ENCODE peak calls at places on chromosome 7, in ten cellular contexts. H is fibroblast of lung, X is H1, C is ovary, N is endodermal cell, O is heart right ventricle, P is aorta, F is PC-9, J is sigmoid colon, G is tibial artery. E is an unnamed sample.

GRCh38 chr7:30780909-30781308 is 9.7 kb downstream of the MINDY4 start:
- DNase-seq in H (no peak), X (no peak), C (no peak), N (peak; percentile 14), O (peak; percentile 55), P (no peak), F (no peak), J (no peak), G (no peak), E (no peak)

GRCh38 chr7:123689250-123689649 is 33.6 kb downstream of the LMOD2 start:
- DNase-seq in H (no peak), X (no peak), C (no peak), N (no peak), O (no peak), P (no peak), F (no peak), J (no peak), G (no peak), E (no peak)

GRCh38 chr7:157360483-157361025 is 23.8 kb downstream of the DNAJB6 start:
- DNase-seq in H (no peak), X (no peak), C (no peak), N (no peak), O (no peak), P (no peak), F (no peak), J (no peak), G (no peak), E (no peak)

GRCh38 chr7:82234457-82235049 is 209.0 kb downstream of the CACNA2D1 start:
- DNase-seq in H (peak; percentile 72), X (no peak), C (no peak), N (no peak), O (no peak), P (no peak), F (no peak), J (no peak), G (no peak), E (no peak)

GRCh38 chr7:47418910-47419309 is 163.0 kb downstream of the TNS3 start:
- DNase-seq in H (peak; percentile 70), X (no peak), C (no peak), N (no peak), O (no peak), P (no peak), F (no peak), J (peak; percentile 49), G (peak; percentile 42), E (peak; percentile 51)

GRCh38 chr7:58087536-58088190 is 637.7 kb downstream of the ZNF716 start:
- DNase-seq in H (no peak), X (no peak), C (peak; percentile 8), N (no peak), O (no peak), P (peak; percentile 30), F (no peak), J (peak; percentile 46), G (no peak), E (no peak)

GRCh38 chr7:1810521-1810920 is 140.4 kb downstream of the ELFN1 start:
- DNase-seq in H (no peak), X (no peak), C (no peak), N (no peak), O (no peak), P (peak; percentile 32), F (peak; percentile 5), J (peak; percentile 46), G (peak; percentile 25), E (no peak)

GRCh38 chr7:124497209-124497608 is 268.4 kb downstream of the GPR37 start:
- DNase-seq in H (no peak), X (no peak), C (no peak), N (no peak), O (no peak), P (no peak), F (no peak), J (no peak), G (no peak), E (no peak)

GRCh38 chr7:42389697-42390096 is 152.7 kb upstream of the GLI3 start:
- DNase-seq in H (no peak), X (no peak), C (no peak), N (no peak), O (no peak), P (no peak), F (no peak), J (no peak), G (no peak), E (no peak)

GRCh38 chr7:42351313-42351935 is 114.4 kb upstream of the GLI3 start:
- DNase-seq in H (no peak), X (no peak), C (no peak), N (no peak), O (no peak), P (no peak), F (no peak), J (no peak), G (no peak), E (no peak)

GRCh38 chr7:79182283-79182682 is 271.2 kb downstream of the MAGI2 start:
- DNase-seq in H (peak; percentile 91), X (no peak), C (no peak), N (no peak), O (no peak), P (no peak), F (no peak), J (no peak), G (no peak), E (no peak)

GRCh38 chr7:16847381-16847860 is 34.4 kb downstream of the AGR3 start:
- DNase-seq in H (no peak), X (no peak), C (no peak), N (no peak), O (no peak), P (no peak), F (peak; percentile 100), J (no peak), G (no peak), E (no peak)

GRCh38 chr7:44750921-44751571 is 2.4 kb downstream of the ZMIZ2 start:
- DNase-seq in H (peak; percentile 12), X (no peak), C (no peak), N (peak; percentile 51), O (no peak), P (no peak), F (peak; percentile 32), J (no peak), G (no peak), E (no peak)

GRCh38 chr7:151427705-151428392 is 12.1 kb downstream of the CRYGN start:
- DNase-seq in H (no peak), X (no peak), C (peak; percentile 51), N (no peak), O (no peak), P (no peak), F (peak; percentile 71), J (peak; percentile 66), G (no peak), E (peak; percentile 36)
- H3K27ac ChIP-seq in H (no peak overlapping the region), X (no peak overlapping the region), C (peak overlapping the region; percentile 57), N (no peak overlapping the region), O (no peak overlapping the region), P (no peak overlapping the region), F (peak overlapping the region; percentile 55), J (peak overlapping the region; percentile 69), G (peak overlapping the region; percentile 86), E (peak overlapping the region; percentile 87)

DNA sequence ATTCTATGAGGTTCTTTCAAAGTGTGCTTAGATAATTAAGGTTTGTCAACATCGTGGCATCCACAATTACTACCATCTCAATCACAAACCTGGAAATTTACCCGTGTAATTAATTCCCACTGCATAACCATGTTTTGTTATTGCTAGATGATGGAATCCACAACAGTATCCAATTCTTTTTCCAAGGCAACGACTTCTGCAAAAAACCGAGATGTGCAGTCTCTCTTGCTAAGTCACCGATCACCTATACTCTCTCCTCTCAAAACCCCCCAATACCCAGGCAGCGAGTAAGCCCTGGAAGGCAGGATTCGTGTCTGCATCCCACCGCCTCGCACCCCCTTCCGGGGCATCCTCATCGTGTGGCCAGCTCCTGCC is 678 bp upstream of the EIF4H start:
- DNase-seq in H (no peak), X (no peak), C (no peak), N (no peak), O (no peak), P (no peak), F (no peak), J (no peak), G (no peak), E (no peak)
- H3K4me1 ChIP-seq in H (peaks cover 14% of the 10 kb centered on the region), X (peaks cover 2% of the 10 kb centered on the region), C (peaks cover 2% of the 10 kb centered on the region), N (no peaks in the 10 kb centered on the region), O (peaks cover 45% of the 10 kb centered on the region), P (peaks cover 3% of the 10 kb centered on the region), F (peaks cover 37% of the 10 kb centered on the region), J (peaks cover 49% of the 10 kb centered on the region), G (peaks cover 34% of the 10 kb centered on the region), E (peaks cover 5% of the 10 kb centered on the region)

GRCh38 chr7:105321754-105322455 is 66.8 kb downstream of the SRPK2 start:
- DNase-seq in H (no peak), X (no peak), C (no peak), N (no peak), O (no peak), P (no peak), F (no peak), J (no peak), G (no peak), E (no peak)

GRCh38 chr7:105316578-105317375 is 71.9 kb downstream of the SRPK2 start:
- DNase-seq in H (no peak), X (no peak), C (no peak), N (no peak), O (no peak), P (no peak), F (no peak), J (no peak), G (no peak), E (no peak)

GRCh38 chr7:105323366-105323765 is 65.4 kb downstream of the SRPK2 start:
- DNase-seq in H (no peak), X (no peak), C (no peak), N (no peak), O (no peak), P (no peak), F (no peak), J (no peak), G (no peak), E (no peak)

GRCh38 chr7:105319578-105319977 is 69.1 kb downstream of the SRPK2 start:
- DNase-seq in H (no peak), X (no peak), C (no peak), N (no peak), O (no peak), P (no peak), F (no peak), J (no peak), G (no peak), E (no peak)

GRCh38 chr7:105320896-105321295 is 67.8 kb downstream of the SRPK2 start:
- DNase-seq in H (no peak), X (no peak), C (no peak), N (no peak), O (no peak), P (no peak), F (no peak), J (no peak), G (no peak), E (no peak)
- H3K27ac ChIP-seq in H (no peak overlapping the region), X (no peak overlapping the region), C (no peak overlapping the region), N (no peak overlapping the region), O (no peak overlapping the region), P (no peak overlapping the region), F (no peak overlapping the region), J (no peak overlapping the region), G (no peak overlapping the region), E (no peak overlapping the region)

DNA sequence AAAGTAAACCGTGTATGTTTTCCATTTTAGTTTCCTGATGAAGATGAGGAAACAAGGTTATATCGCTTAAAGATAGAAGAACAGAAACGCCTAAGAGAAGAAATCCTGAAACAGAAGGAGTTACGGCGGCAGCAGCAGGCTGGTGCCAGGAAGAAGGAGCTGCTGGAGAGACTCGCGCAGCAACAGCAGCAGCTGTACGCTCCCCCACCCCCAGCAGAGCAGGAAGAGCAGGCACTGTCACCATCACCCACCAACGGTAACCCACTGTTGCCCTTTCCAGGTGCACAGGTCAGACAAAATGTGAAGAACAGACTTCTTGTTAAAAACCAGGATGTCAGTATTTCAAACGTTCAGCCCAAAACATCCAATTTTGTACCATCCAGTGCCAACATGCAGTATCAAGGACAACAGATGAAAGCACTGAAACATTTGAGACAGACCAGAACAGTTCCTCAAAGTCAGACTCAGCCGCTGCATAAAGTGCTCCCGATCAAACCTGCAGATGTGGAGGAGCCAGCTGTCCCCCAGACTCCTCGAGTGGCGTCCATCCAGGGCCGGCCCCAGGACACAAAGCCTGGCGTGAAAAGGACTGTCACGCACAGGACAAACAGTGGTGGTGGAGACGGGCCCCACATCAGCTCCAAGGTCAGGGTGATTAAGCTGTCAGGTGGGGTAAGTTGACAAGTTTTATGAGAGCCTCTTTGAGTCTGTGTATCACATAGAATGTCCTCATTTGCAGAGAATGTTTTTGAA is 67.2 kb downstream of the SHH start:
- DNase-seq in H (no peak), X (no peak), C (no peak), N (no peak), O (no peak), P (no peak), F (no peak), J (no peak), G (no peak), E (no peak)
- H3K4me1 ChIP-seq in H (no peaks in the 10 kb centered on the region), X (no peaks in the 10 kb centered on the region), C (peaks cover 2% of the 10 kb centered on the region), N (no peaks in the 10 kb centered on the region), O (peaks cover 37% of the 10 kb centered on the region), P (no peaks in the 10 kb centered on the region), F (no peaks in the 10 kb centered on the region), J (peaks cover 37% of the 10 kb centered on the region), G (no peaks in the 10 kb centered on the region), E (peaks cover 5% of the 10 kb centered on the region)